ENCODE peak calls at places on chromosomes 3 and 15, in six cellular contexts. M is AG04450, A is cardiac fibroblast, X is left ventricle myocardium inferior, W is OCI-LY7, P is fibroblast of mammary gland. O is an unnamed sample.

GRCh38 chr3:62109534-62109933 is 263.8 kb downstream of the FEZF2 start:
- DNase-seq in M (peak), A (peak), X (peak), W (no peak), P (peak), O (peak)

GRCh38 chr15:39624806-39625205 is 43.9 kb downstream of the THBS1 start:
- DNase-seq in M (peak), A (peak), X (peak), W (no peak), P (peak), O (peak)

GRCh38 chr15:48566669-48567068 is 78.8 kb downstream of the FBN1 start:
- DNase-seq in M (no peak), A (peak), X (no peak), W (no peak), P (peak), O (peak)

GRCh38 chr3:45123841-45124269 is 22.3 kb downstream of the CDCP1 start:
- DNase-seq in M (no peak), A (peak), X (no peak), W (no peak), P (peak), O (peak)

GRCh38 chr15:93067649-93068085 is 21.3 kb downstream of the RGMA start:
- DNase-seq in M (no peak), A (peak), X (no peak), W (no peak), P (peak), O (no peak)

GRCh38 chr3:152105446-152105845 is 163.3 kb upstream of the MBNL1 start:
- DNase-seq in M (no peak), A (no peak), X (no peak), W (no peak), P (no peak), O (no peak)

GRCh38 chr3:141370065-141370533 is 1.8 kb downstream of the ZBTB38 start:
- DNase-seq in M (no peak), A (peak), X (no peak), W (peak), P (peak), O (peak)

GRCh38 chr3:112002458-112002971 is 3.8 kb downstream of the TAGLN3 start:
- DNase-seq in M (no peak), A (peak), X (no peak), W (no peak), P (peak), O (no peak)

GRCh38 chr3:157077565-157077991 is 82.4 kb downstream of the CCNL1 start:
- DNase-seq in M (no peak), A (no peak), X (no peak), W (no peak), P (peak), O (no peak)

GRCh38 chr3:126983653-126984390 is 907 bp downstream of the PLXNA1 start:
- DNase-seq in M (no peak), A (peak), X (no peak), W (no peak), P (no peak), O (peak)

GRCh38 chr3:126986001-126986400 is 3.1 kb downstream of the PLXNA1 start:
- DNase-seq in M (no peak), A (peak), X (no peak), W (no peak), P (peak), O (peak)

GRCh38 chr15:73233623-73234022 is 135.1 kb downstream of the HCN4 start:
- DNase-seq in M (no peak), A (peak), X (no peak), W (no peak), P (no peak), O (no peak)

GRCh38 chr3:45758871-45759270 is 37.5 kb downstream of the SLC6A20 start:
- DNase-seq in M (no peak), A (no peak), X (no peak), W (no peak), P (no peak), O (no peak)

GRCh38 chr15:39468341-39468740 is 112.5 kb upstream of the THBS1 start:
- DNase-seq in M (no peak), A (no peak), X (no peak), W (no peak), P (no peak), O (no peak)

GRCh38 chr15:80588801-80589200 is 106.3 kb upstream of the ABHD17C start:
- DNase-seq in M (peak), A (peak), X (no peak), W (no peak), P (peak), O (peak)

GRCh38 chr3:183400352-183400751 is 28.1 kb downstream of the MCF2L2 start:
- DNase-seq in M (no peak), A (no peak), X (no peak), W (no peak), P (no peak), O (no peak)

DNA sequence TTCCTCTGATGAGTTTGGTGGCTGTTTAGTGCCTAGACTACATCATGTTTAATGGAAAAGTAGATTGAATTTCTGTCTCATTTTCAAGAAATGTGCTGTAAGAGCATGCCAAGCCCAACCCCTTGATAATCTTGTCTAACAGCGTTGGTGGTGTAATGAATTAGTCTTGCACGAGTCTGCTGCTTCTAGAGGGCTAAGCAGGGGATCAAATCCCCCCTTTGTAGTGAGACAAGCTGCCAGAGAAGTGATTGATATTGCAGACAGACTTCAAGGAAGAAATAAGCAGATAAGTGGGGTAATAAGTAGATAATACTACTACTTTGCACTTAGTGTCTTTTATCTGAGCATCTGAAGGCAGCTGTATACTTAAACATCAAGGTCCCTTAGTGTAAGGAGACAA is 141.4 kb downstream of the TP63 start:
- DNase-seq in M (no peak), A (peak), X (no peak), W (no peak), P (peak), O (no peak)
- H3K4me3 ChIP-seq in M (peak), A (no peak), X (no peak), W (no peak), P (no peak), O (no peak)

DNA sequence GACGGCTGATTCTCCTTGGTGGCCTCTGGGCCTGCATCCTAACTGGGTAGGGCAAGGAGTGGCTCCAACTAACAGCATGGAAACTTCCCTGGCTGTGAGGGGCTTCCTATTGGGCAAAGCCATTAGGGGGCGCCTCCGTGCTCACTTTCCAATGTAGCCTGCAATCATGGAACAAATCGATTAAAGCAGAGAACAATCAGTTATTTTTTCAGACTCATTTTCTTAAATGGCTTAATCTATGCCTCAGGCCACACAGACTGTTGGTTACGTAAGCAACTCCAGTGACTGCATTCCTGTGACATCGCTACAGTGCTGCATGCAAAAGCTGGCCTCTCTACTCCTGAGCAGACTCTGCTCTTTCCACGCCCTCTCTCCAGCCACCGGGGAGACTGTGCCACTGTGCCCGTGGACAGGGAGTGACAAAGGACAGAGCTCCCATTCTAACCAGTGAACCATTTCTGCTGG is 278.9 kb downstream of the KLF13 start:
- DNase-seq in M (no peak), A (peak), X (no peak), W (no peak), P (peak), O (peak)
- TF ChIP-seq CTCF in M (peak), A (peak), X (no peak), W (peak), P (no peak), O (no peak)

GRCh38 chr3:129195731-129196256 is 12.1 kb upstream of the CNBP start:
- DNase-seq in M (peak), A (peak), X (peak), W (no peak), P (peak), O (peak)
- H3K4me3 ChIP-seq in M (peak), A (no peak), X (peak), W (no peak), P (peak), O (peak)

DNA sequence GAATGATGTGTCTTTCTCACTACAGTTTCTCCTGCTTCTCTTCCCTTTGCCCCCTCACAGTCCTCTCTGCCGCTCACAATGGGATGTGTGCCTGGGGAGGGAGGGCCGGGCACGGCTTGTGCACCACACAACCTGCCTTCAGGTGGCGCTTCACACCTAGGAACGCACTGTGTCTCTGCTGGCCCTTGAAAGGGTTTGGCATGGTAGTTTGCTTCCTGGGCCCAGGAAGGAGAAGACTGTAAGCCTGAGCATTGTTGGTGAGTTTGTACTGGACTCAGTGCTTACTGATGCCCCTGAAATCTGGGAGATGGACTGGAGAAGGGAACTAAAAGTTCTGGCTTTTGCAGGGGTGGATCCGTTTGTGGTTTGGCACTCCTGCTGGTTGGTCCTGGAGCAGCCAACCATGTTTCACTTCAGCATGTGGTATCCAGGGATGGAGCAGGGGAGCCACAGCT is 9.2 kb downstream of the ALPK3 start:
- DNase-seq in M (no peak), A (peak), X (no peak), W (peak), P (peak), O (peak)
- TF ChIP-seq CTCF in M (peak), A (peak), X (peak), W (peak), P (peak), O (peak)

GRCh38 chr3:48558446-48559134 is 2.0 kb upstream of the PFKFB4 start:
- DNase-seq in M (no peak), A (no peak), X (peak), W (no peak), P (no peak), O (no peak)

GRCh38 chr3:48561045-48561736 is 2.4 kb downstream of the UCN2 start:
- DNase-seq in M (no peak), A (peak), X (peak), W (peak), P (peak), O (peak)

GRCh38 chr3:48562367-48563095 is 1.1 kb downstream of the UCN2 start:
- DNase-seq in M (no peak), A (no peak), X (no peak), W (no peak), P (no peak), O (no peak)

GRCh38 chr3:48563382-48563918 is at the start of gene UCN2:
- DNase-seq in M (no peak), A (peak), X (no peak), W (no peak), P (peak), O (peak)

DNA sequence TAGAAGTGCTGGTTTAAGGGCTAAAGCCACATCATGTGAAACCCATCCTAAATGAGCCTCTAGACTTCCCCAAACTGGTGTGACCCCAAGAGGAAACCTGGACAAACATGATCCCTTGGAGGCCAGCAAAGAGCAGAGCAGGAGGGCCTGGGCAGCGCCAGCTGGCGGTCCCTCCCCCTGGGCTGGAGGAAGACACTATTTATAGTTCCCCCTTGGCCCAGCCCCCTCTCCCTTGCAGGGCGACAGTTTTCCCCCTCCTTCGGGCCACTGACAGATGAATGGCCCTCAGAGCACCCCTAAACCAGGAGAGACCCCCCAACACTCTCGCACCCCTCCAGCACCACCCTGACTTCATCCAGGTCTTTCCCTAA is 2.9 kb downstream of the UCN2 start:
- DNase-seq in M (no peak), A (no peak), X (peak), W (no peak), P (no peak), O (no peak)
- H3K4me3 ChIP-seq in M (peak), A (peak), X (peak), W (no peak), P (no peak), O (peak)

GRCh38 chr3:135905058-135905724 is 60.3 kb upstream of the PPP2R3A start:
- DNase-seq in M (no peak), A (peak), X (no peak), W (no peak), P (peak), O (peak)
- TF ChIP-seq CTCF in M (peak), A (peak), X (peak), W (no peak), P (peak), O (peak)

GRCh38 chr3:26623409-26624208 is 1.0 kb downstream of the LRRC3B start:
- DNase-seq in M (no peak), A (no peak), X (no peak), W (no peak), P (no peak), O (no peak)
- H3K4me3 ChIP-seq in M (no peak), A (no peak), X (peak), W (no peak), P (no peak), O (no peak)

GRCh38 chr3:66501483-66502266 is 853 bp upstream of the LRIG1 start:
- DNase-seq in M (no peak), A (no peak), X (no peak), W (no peak), P (no peak), O (no peak)
- TF ChIP-seq CTCF in M (peak), A (peak), X (no peak), W (peak), P (peak), O (peak)

O was measured in choroid plexus epithelial cell.